ENCODE peak calls at places on chromosomes 12 and 14, in nine cellular contexts. K is A549; R is neuronal stem cell; Y is lower lobe of right lung; I is HepG2; L is cardiac muscle cell; U is naive thymus-derived CD4-positive, alpha-beta T cell; V is colonic mucosa; A is aorta. N is an unnamed sample.
A peak's percentile ranks its signal among the peaks of the same experiment; 100 is the strongest.

GRCh38 chr14:65850429-65851145 is 438.1 kb downstream of the FUT8 start:
- DNase-seq in R (no peak), U (peak; percentile 58), L (no peak), A (no peak), K (no peak), Y (no peak), I (no peak), V (no peak), N (no peak)

GRCh38 chr14:62691613-62692489 is 353.4 kb downstream of the KCNH5 start:
- DNase-seq in V (no peak), A (no peak), I (peak; percentile 97), K (peak; percentile 66), Y (no peak), U (no peak), R (no peak), L (peak; percentile 97), N (no peak)

GRCh38 chr14:94756310-94756709 is 13.6 kb downstream of the GSC start:
- DNase-seq in Y (no peak), U (no peak), I (no peak), V (no peak), L (no peak), R (no peak), A (no peak), K (no peak), N (no peak)

GRCh38 chr14:87457727-87458126 is 535.3 kb downstream of the GALC start:
- DNase-seq in I (no peak), A (no peak), U (no peak), Y (no peak), V (no peak), L (no peak), K (no peak), R (no peak), N (no peak)

GRCh38 chr14:95515523-95516517 is 630 bp downstream of the SYNE3 start:
- DNase-seq in U (peak; percentile 67), I (peak; percentile 39), A (peak; percentile 90), V (peak; percentile 75), L (peak; percentile 60), R (peak; percentile 44), Y (peak; percentile 84), K (peak; percentile 74), N (peak; percentile 48)

GRCh38 chr14:49586673-49587460 is 687 bp upstream of the RPS29 start:
- DNase-seq in I (peak; percentile 52), R (peak; percentile 70), U (peak; percentile 82), V (peak; percentile 40), K (peak; percentile 51), L (peak; percentile 82), A (no peak), Y (no peak), N (no peak)

GRCh38 chr14:21241218-21241819 is 27.9 kb downstream of the HNRNPC start:
- DNase-seq in Y (no peak), I (no peak), A (no peak), L (peak; percentile 54), U (no peak), K (no peak), R (no peak), V (no peak), N (no peak)

GRCh38 chr14:104461676-104462443 is 117.7 kb upstream of the C14orf180 start:
- DNase-seq in U (no peak), K (no peak), R (peak; percentile 23), A (no peak), I (no peak), V (peak; percentile 8), L (no peak), Y (peak; percentile 41), N (no peak)

GRCh38 chr12:31849090-31849687 is 110.0 kb upstream of the RESF1 start:
- DNase-seq in U (no peak), I (no peak), A (no peak), Y (no peak), R (peak; percentile 32), L (peak; percentile 30), K (no peak), V (no peak), N (no peak)

GRCh38 chr14:105938959-105939358 is 412.6 kb downstream of the TMEM121 start:
- DNase-seq in R (no peak), U (no peak), I (no peak), K (no peak), Y (no peak), A (no peak), V (no peak), L (no peak), N (no peak)

GRCh38 chr12:69884386-69884785 is 59.4 kb downstream of the MYRFL start:
- DNase-seq in Y (no peak), V (no peak), K (no peak), A (no peak), R (no peak), U (no peak), I (no peak), L (no peak), N (no peak)

GRCh38 chr14:71891970-71892369 is 40.3 kb upstream of the RGS6 start:
- DNase-seq in R (no peak), Y (no peak), I (no peak), A (no peak), U (no peak), V (no peak), K (no peak), L (no peak), N (no peak)

GRCh38 chr14:104753528-104754212 is 723 bp downstream of the SIVA1 start:
- DNase-seq in Y (no peak), R (no peak), U (peak; percentile 17), I (no peak), L (no peak), A (no peak), V (peak; percentile 41), K (no peak), N (no peak)

GRCh38 chr12:91226951-91227350 is 44.3 kb upstream of the DCN start:
- DNase-seq in A (no peak), K (no peak), Y (no peak), U (no peak), I (no peak), V (no peak), L (no peak), R (no peak), N (no peak)

GRCh38 chr14:103550451-103551337 is 11.8 kb downstream of the BAG5 start:
- DNase-seq in Y (peak; percentile 47), I (no peak), U (no peak), A (peak; percentile 80), L (no peak), R (no peak), V (no peak), K (no peak), N (no peak)

DNA sequence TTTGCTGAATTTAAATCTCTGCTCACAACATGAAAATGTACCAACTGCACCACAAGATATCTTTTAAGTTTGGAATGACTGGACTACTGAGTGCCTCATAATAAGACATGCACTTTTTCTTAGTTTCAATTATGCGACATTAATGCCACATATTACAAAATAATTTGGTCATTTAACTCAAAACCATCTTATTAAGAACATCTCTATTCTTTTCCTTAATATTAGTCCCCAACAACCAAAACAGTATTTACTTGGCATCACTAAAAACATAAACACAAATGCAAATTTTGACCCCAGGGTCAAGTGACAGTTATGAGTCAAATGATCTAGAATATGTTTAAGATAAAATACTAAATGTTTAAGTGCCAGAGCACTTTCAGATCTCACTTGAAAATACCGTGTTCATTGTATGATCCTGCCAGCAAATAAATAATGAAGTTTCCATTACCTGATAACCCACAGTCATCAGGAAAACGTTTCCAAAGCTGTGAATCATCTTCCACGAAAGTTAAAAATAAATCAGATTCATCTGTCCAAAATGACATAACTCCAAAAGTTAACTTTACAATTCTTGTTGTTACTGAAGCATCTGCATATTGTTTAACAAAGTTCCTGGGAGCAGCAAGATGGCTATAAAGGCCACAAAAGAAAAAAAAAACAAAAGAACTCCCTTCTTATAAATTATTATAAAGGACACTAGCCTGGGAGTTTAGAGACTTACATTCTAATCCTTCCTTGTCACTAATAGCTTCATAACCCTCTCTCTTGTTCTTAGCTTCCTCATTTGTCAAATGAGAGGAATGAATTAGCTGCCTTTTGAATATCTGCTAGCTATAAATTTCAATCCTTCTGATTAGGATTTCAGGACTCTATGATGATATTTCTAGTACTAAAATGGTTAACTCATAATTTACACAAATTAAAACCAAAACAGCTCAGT is 30.5 kb upstream of the AP4S1 start:
- DNase-seq in U (no peak), I (no peak), L (peak; percentile 27), A (no peak), R (no peak), V (no peak), K (no peak), Y (no peak), N (no peak)
- H3K27ac ChIP-seq in U (no peak overlapping the region), I (no peak overlapping the region), L (peak overlapping the region; percentile 51), A (no peak overlapping the region), R (no peak overlapping the region), V (no peak overlapping the region), K (no peak overlapping the region), Y (no peak overlapping the region), N (no peak overlapping the region)

DNA sequence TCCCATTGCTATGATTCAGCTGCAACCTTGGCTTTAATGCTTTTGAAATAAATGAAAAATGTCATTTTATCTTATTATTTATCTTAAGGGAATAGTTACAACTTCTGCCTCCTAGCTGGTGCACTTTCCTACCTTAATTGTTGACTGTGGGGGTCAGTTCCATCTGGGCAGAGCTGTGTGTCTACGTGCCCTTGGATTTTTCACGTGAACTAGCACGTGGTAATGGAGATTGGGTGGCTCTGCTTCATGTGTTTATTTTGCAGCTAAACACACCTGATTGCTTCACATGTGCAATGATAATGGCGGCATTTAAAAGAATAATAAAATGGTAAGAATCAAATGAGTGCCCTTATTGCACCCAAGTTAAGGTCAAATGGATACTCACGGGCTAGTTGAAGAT is 10.6 kb upstream of the PELI2 start:
- DNase-seq in V (no peak), U (no peak), R (no peak), A (no peak), I (no peak), L (no peak), Y (no peak), K (no peak), N (no peak)
- H3K27ac ChIP-seq in V (no peak overlapping the region), U (no peak overlapping the region), R (no peak overlapping the region), A (no peak overlapping the region), I (no peak overlapping the region), L (no peak overlapping the region), Y (no peak overlapping the region), K (no peak overlapping the region), N (no peak overlapping the region)

GRCh38 chr14:99729991-99730875 is 46.1 kb downstream of the CYP46A1 start:
- DNase-seq in V (peak; percentile 73), Y (peak; percentile 78), K (peak; percentile 77), U (peak; percentile 53), A (peak; percentile 94), R (peak; percentile 83), L (no peak), I (peak; percentile 93), N (peak; percentile 26)
- H3K27ac ChIP-seq in V (no peak overlapping the region), Y (peak overlapping the region; percentile 46), K (peak overlapping the region; percentile 89), U (no peak overlapping the region), A (no peak overlapping the region), R (no peak overlapping the region), L (no peak overlapping the region), I (peak overlapping the region; percentile 65), N (peak overlapping the region; percentile 16)

DNA sequence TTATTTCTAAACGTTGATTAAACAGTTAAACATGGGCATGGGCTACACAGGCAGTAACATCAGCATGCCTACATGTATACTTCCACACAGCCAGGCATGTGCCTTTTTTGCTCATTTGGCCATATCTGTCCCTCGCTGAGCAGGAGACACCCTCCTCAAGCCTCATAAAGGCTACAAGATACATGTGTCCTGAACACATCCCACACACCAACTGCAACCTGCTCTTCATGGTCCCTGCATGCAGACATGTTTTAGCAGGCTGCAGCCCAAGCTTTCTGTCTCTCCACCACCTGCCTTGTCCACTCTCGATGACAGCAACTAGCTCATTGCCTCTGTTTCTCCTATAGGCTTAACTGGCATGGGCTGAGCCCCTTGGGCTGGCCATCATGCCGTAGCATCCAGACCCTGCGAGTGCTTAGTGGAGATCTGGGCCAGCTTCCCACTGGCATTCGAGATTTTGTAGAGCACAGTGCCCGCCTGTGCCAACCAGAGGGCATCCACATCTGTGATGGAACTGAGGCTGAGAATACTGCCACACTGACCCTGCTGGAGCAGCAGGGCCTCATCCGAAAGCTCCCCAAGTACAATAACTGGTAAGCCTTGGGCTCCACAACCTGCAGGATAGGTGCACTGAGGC is 2.6 kb downstream of the PCK2 start:
- DNase-seq in A (peak; percentile 39), R (no peak), I (no peak), Y (no peak), K (no peak), L (no peak), V (no peak), U (no peak), N (no peak)
- H3K27ac ChIP-seq in A (no peak overlapping the region), R (no peak overlapping the region), I (peak overlapping the region; percentile 87), Y (no peak overlapping the region), K (no peak overlapping the region), L (no peak overlapping the region), V (no peak overlapping the region), U (no peak overlapping the region), N (no peak overlapping the region)

N was measured in caudate nucleus.